ENCODE peak calls at places on chromosomes 3 and 15, in seven cellular contexts. I, Y, B, W, H, U and J are unnamed samples.
A peak's percentile ranks its signal among the peaks of the same experiment; 100 is the strongest.

GRCh38 chr15:41981373-41982132 is 9.2 kb upstream of the EHD4 start:
- DNase-seq in U (peak; percentile 36), H (no peak), I (no peak), Y (no peak), B (no peak), W (no peak), J (no peak)

GRCh38 chr3:127027811-127028548 is 45.1 kb downstream of the PLXNA1 start:
- DNase-seq in B (no peak), I (no peak), W (no peak), Y (no peak), U (no peak), H (no peak), J (no peak)

GRCh38 chr3:134242649-134243637 is 7.7 kb downstream of the RYK start:
- DNase-seq in W (no peak), B (no peak), I (peak; percentile 47), Y (peak; percentile 58), H (no peak), U (no peak), J (peak; percentile 17)

GRCh38 chr3:94234177-94234788 is 171.4 kb downstream of the NSUN3 start:
- DNase-seq in W (peak; percentile 31), I (peak; percentile 22), B (no peak), U (peak; percentile 9), Y (peak; percentile 16), H (no peak), J (peak; percentile 71)

GRCh38 chr15:82870727-82871576 is 61.5 kb downstream of the WHAMM start:
- DNase-seq in B (no peak), U (no peak), W (no peak), Y (no peak), I (no peak), H (no peak), J (no peak)

GRCh38 chr15:62889734-62890505 is 152.6 kb upstream of the TPM1 start:
- DNase-seq in I (no peak), Y (no peak), W (no peak), B (no peak), H (no peak), U (no peak), J (peak; percentile 44)

GRCh38 chr3:8959683-8960082 is 3.6 kb downstream of the RAD18 start:
- DNase-seq in U (no peak), Y (no peak), H (no peak), B (no peak), W (no peak), I (no peak), J (no peak)

GRCh38 chr3:174440741-174441587 is 418.2 kb upstream of the NAALADL2 start:
- DNase-seq in H (peak; percentile 88), Y (peak; percentile 31), B (no peak), U (peak; percentile 67), I (peak; percentile 76), W (peak; percentile 85), J (peak; percentile 64)

GRCh38 chr3:49788056-49788455 is 1.7 kb upstream of the IP6K1 start:
- DNase-seq in U (no peak), I (no peak), W (no peak), Y (no peak), B (no peak), H (no peak), J (no peak)

GRCh38 chr3:178752843-178753242 is 216.6 kb downstream of the KCNMB2 start:
- DNase-seq in W (no peak), U (no peak), B (no peak), H (no peak), Y (no peak), I (no peak), J (no peak)

GRCh38 chr15:87347806-87348515 is 908.6 kb downstream of the NTRK3 start:
- DNase-seq in I (no peak), Y (no peak), W (no peak), H (no peak), B (no peak), U (no peak), J (no peak)

GRCh38 chr3:44476181-44476599 is 1.3 kb downstream of the ZNF445 start:
- DNase-seq in Y (no peak), I (no peak), U (no peak), B (no peak), W (peak; percentile 61), H (no peak), J (no peak)

GRCh38 chr3:65664927-65665326 is 373.8 kb downstream of the MAGI1 start:
- DNase-seq in Y (no peak), B (no peak), I (no peak), U (peak; percentile 36), W (no peak), H (no peak), J (no peak)

GRCh38 chr3:100556656-100557310 is 52.6 kb upstream of the ADGRG7 start:
- DNase-seq in U (no peak), B (no peak), H (no peak), W (no peak), I (no peak), Y (no peak), J (no peak)

GRCh38 chr15:35557544-35557943 is 11.6 kb upstream of the DPH6 start:
- DNase-seq in U (peak; percentile 75), B (no peak), H (no peak), Y (peak; percentile 3), W (no peak), I (peak; percentile 80), J (no peak)

GRCh38 chr3:166451997-166452396 is 614.8 kb upstream of the BCHE start:
- DNase-seq in Y (no peak), W (no peak), I (no peak), H (no peak), U (no peak), B (no peak), J (no peak)

GRCh38 chr15:62578960-62579359 is 413.9 kb upstream of the C2CD4B start:
- DNase-seq in B (no peak), I (no peak), H (no peak), U (no peak), W (no peak), Y (no peak), J (no peak)

GRCh38 chr15:93823971-93824866 is 407.1 kb upstream of the MCTP2 start:
- DNase-seq in U (no peak), W (peak; percentile 14), Y (no peak), I (no peak), H (no peak), B (no peak), J (no peak)

GRCh38 chr3:110526732-110527727 is 544.6 kb upstream of the NECTIN3 start:
- DNase-seq in Y (no peak), B (no peak), W (no peak), U (peak; percentile 15), I (peak; percentile 55), H (no peak), J (no peak)

GRCh38 chr3:147351301-147351700 is 55.0 kb downstream of the ZIC4 start:
- DNase-seq in Y (no peak), B (no peak), U (no peak), I (no peak), H (no peak), W (no peak), J (no peak)

GRCh38 chr15:29888651-29889050 is 66.4 kb upstream of the TJP1 start:
- DNase-seq in B (no peak), U (no peak), Y (no peak), H (no peak), W (no peak), I (no peak), J (no peak)

GRCh38 chr3:175094344-175094743 is 235.2 kb downstream of the NAALADL2 start:
- DNase-seq in U (no peak), H (no peak), I (no peak), B (no peak), W (no peak), Y (no peak), J (no peak)

GRCh38 chr3:13205567-13206143 is 132.4 kb upstream of the IQSEC1 start:
- DNase-seq in W (no peak), Y (no peak), I (no peak), H (no peak), B (no peak), U (no peak), J (no peak)
- TF ChIP-seq JUND in W (no peak), Y (no peak), I (no peak), H (no peak), B (no peak), U (no peak), J (no peak)

GRCh38 chr3:153284282-153284938 is 122.4 kb downstream of the RAP2B start:
- DNase-seq in H (no peak), B (peak; percentile 12), U (no peak), Y (peak; percentile 10), W (no peak), I (peak; percentile 61), J (no peak)
- TF ChIP-seq JUND in H (no peak), B (no peak), U (peak; percentile 67), Y (no peak), W (peak; percentile 32), I (peak; percentile 25), J (no peak)

GRCh38 chr15:70197318-70197944 is 99.7 kb upstream of the TLE3 start:
- DNase-seq in B (no peak), H (no peak), W (no peak), I (no peak), Y (no peak), U (no peak), J (no peak)
- TF ChIP-seq JUND in B (no peak), H (no peak), W (no peak), I (no peak), Y (no peak), U (no peak), J (no peak)

GRCh38 chr3:146163584-146163983 is 2.6 kb upstream of the PLOD2 start:
- DNase-seq in Y (no peak), B (no peak), H (no peak), U (no peak), I (no peak), W (no peak), J (no peak)
- TF ChIP-seq JUND in Y (no peak), B (no peak), H (no peak), U (no peak), I (no peak), W (no peak), J (no peak)

GRCh38 chr3:184546252-184546651 is 15.3 kb upstream of the EPHB3 start:
- DNase-seq in Y (no peak), I (no peak), B (no peak), H (no peak), U (no peak), W (no peak), J (no peak)
- TF ChIP-seq JUND in Y (no peak), I (no peak), B (no peak), H (no peak), U (no peak), W (no peak), J (no peak)